ENCODE peak calls at places on chromosomes 6 and 20, in seven cellular contexts. One of them, this sample, is unnamed.

GRCh38 chr20:49699200-49699992 is 14.3 kb downstream of the B4GALT5 start:
- DNase-seq in substantia nigra: no peak
- DNase-seq in activated naive CD8-positive, alpha-beta T cell treated with anti-CD3 and anti-CD28 coated beads for 36 hours: peak; percentile 40
- DNase-seq in activated CD4-positive, CD25-positive, alpha-beta regulatory T cell: no peak
- DNase-seq in fibroblast of mammary gland: peak; percentile 68
- DNase-seq in midbrain: no peak
- DNase-seq in GDM1: no peak
- DNase-seq in this sample: no peak

GRCh38 chr20:63332488-63333240 is 28.5 kb downstream of the CHRNA4 start:
- DNase-seq in substantia nigra: no peak
- DNase-seq in activated naive CD8-positive, alpha-beta T cell treated with anti-CD3 and anti-CD28 coated beads for 36 hours: no peak
- DNase-seq in activated CD4-positive, CD25-positive, alpha-beta regulatory T cell: no peak
- DNase-seq in fibroblast of mammary gland: no peak
- DNase-seq in midbrain: no peak
- DNase-seq in GDM1: no peak
- DNase-seq in this sample: no peak

GRCh38 chr6:15171026-15171425 is 74.8 kb upstream of the JARID2 start:
- DNase-seq in substantia nigra: no peak
- DNase-seq in activated naive CD8-positive, alpha-beta T cell treated with anti-CD3 and anti-CD28 coated beads for 36 hours: no peak
- DNase-seq in activated CD4-positive, CD25-positive, alpha-beta regulatory T cell: no peak
- DNase-seq in fibroblast of mammary gland: no peak
- DNase-seq in midbrain: no peak
- DNase-seq in GDM1: no peak
- DNase-seq in this sample: no peak

GRCh38 chr20:13017235-13017634 is 8.5 kb downstream of the SPTLC3 start:
- DNase-seq in substantia nigra: no peak
- DNase-seq in activated naive CD8-positive, alpha-beta T cell treated with anti-CD3 and anti-CD28 coated beads for 36 hours: no peak
- DNase-seq in activated CD4-positive, CD25-positive, alpha-beta regulatory T cell: no peak
- DNase-seq in fibroblast of mammary gland: peak; percentile 74
- DNase-seq in midbrain: no peak
- DNase-seq in GDM1: no peak
- DNase-seq in this sample: no peak

GRCh38 chr6:112122758-112123157 is 35.4 kb downstream of the FAM229B start:
- DNase-seq in substantia nigra: no peak
- DNase-seq in activated naive CD8-positive, alpha-beta T cell treated with anti-CD3 and anti-CD28 coated beads for 36 hours: no peak
- DNase-seq in activated CD4-positive, CD25-positive, alpha-beta regulatory T cell: no peak
- DNase-seq in fibroblast of mammary gland: no peak
- DNase-seq in midbrain: no peak
- DNase-seq in GDM1: no peak
- DNase-seq in this sample: no peak

GRCh38 chr6:77072694-77073409 is 390.4 kb downstream of the HTR1B start:
- DNase-seq in substantia nigra: no peak
- DNase-seq in activated naive CD8-positive, alpha-beta T cell treated with anti-CD3 and anti-CD28 coated beads for 36 hours: no peak
- DNase-seq in activated CD4-positive, CD25-positive, alpha-beta regulatory T cell: no peak
- DNase-seq in fibroblast of mammary gland: peak; percentile 2
- DNase-seq in midbrain: no peak
- DNase-seq in GDM1: no peak
- DNase-seq in this sample: no peak

GRCh38 chr6:158752613-158753012 is 66.6 kb downstream of the EZR start:
- DNase-seq in substantia nigra: peak; percentile 81
- DNase-seq in activated naive CD8-positive, alpha-beta T cell treated with anti-CD3 and anti-CD28 coated beads for 36 hours: no peak
- DNase-seq in activated CD4-positive, CD25-positive, alpha-beta regulatory T cell: no peak
- DNase-seq in fibroblast of mammary gland: peak; percentile 30
- DNase-seq in midbrain: peak; percentile 92
- DNase-seq in GDM1: no peak
- DNase-seq in this sample: no peak

GRCh38 chr20:18722381-18722780 is 91.2 kb upstream of the SCP2D1 start:
- DNase-seq in substantia nigra: no peak
- DNase-seq in activated naive CD8-positive, alpha-beta T cell treated with anti-CD3 and anti-CD28 coated beads for 36 hours: no peak
- DNase-seq in activated CD4-positive, CD25-positive, alpha-beta regulatory T cell: no peak
- DNase-seq in fibroblast of mammary gland: peak; percentile 38
- DNase-seq in midbrain: no peak
- DNase-seq in GDM1: no peak
- DNase-seq in this sample: no peak

GRCh38 chr6:114419175-114419574 is 76.4 kb upstream of the HS3ST5 start:
- DNase-seq in substantia nigra: no peak
- DNase-seq in activated naive CD8-positive, alpha-beta T cell treated with anti-CD3 and anti-CD28 coated beads for 36 hours: peak; percentile 1
- DNase-seq in activated CD4-positive, CD25-positive, alpha-beta regulatory T cell: no peak
- DNase-seq in fibroblast of mammary gland: no peak
- DNase-seq in midbrain: no peak
- DNase-seq in GDM1: no peak
- DNase-seq in this sample: no peak

GRCh38 chr6:143125455-143125854 is 64.8 kb downstream of the AIG1 start:
- DNase-seq in substantia nigra: no peak
- DNase-seq in activated naive CD8-positive, alpha-beta T cell treated with anti-CD3 and anti-CD28 coated beads for 36 hours: no peak
- DNase-seq in activated CD4-positive, CD25-positive, alpha-beta regulatory T cell: no peak
- DNase-seq in fibroblast of mammary gland: no peak
- DNase-seq in midbrain: no peak
- DNase-seq in GDM1: no peak
- DNase-seq in this sample: no peak

GRCh38 chr6:70686548-70687133 is 19.0 kb downstream of the SMAP1 start:
- DNase-seq in substantia nigra: no peak
- DNase-seq in activated naive CD8-positive, alpha-beta T cell treated with anti-CD3 and anti-CD28 coated beads for 36 hours: no peak
- DNase-seq in activated CD4-positive, CD25-positive, alpha-beta regulatory T cell: no peak
- DNase-seq in fibroblast of mammary gland: peak; percentile 58
- DNase-seq in midbrain: peak; percentile 69
- DNase-seq in GDM1: no peak
- DNase-seq in this sample: no peak

GRCh38 chr20:8156603-8157079 is 24.6 kb downstream of the PLCB1 start:
- DNase-seq in substantia nigra: no peak
- DNase-seq in activated naive CD8-positive, alpha-beta T cell treated with anti-CD3 and anti-CD28 coated beads for 36 hours: no peak
- DNase-seq in activated CD4-positive, CD25-positive, alpha-beta regulatory T cell: no peak
- DNase-seq in fibroblast of mammary gland: peak; percentile 39
- DNase-seq in midbrain: no peak
- DNase-seq in GDM1: no peak
- DNase-seq in this sample: no peak

GRCh38 chr6:112780498-112781096 is 433.5 kb downstream of the RFPL4B start:
- DNase-seq in substantia nigra: peak; percentile 75
- DNase-seq in activated naive CD8-positive, alpha-beta T cell treated with anti-CD3 and anti-CD28 coated beads for 36 hours: peak; percentile 3
- DNase-seq in activated CD4-positive, CD25-positive, alpha-beta regulatory T cell: no peak
- DNase-seq in fibroblast of mammary gland: peak; percentile 85
- DNase-seq in midbrain: peak; percentile 88
- DNase-seq in GDM1: peak; percentile 11
- DNase-seq in this sample: peak; percentile 75

GRCh38 chr6:154921482-154921881 is 73.6 kb upstream of the TIAM2 start:
- DNase-seq in substantia nigra: no peak
- DNase-seq in activated naive CD8-positive, alpha-beta T cell treated with anti-CD3 and anti-CD28 coated beads for 36 hours: no peak
- DNase-seq in activated CD4-positive, CD25-positive, alpha-beta regulatory T cell: no peak
- DNase-seq in fibroblast of mammary gland: no peak
- DNase-seq in midbrain: no peak
- DNase-seq in GDM1: peak; percentile 4
- DNase-seq in this sample: no peak

GRCh38 chr6:26065952-26066380 is 21.3 kb upstream of the HFE start:
- DNase-seq in substantia nigra: no peak
- DNase-seq in activated naive CD8-positive, alpha-beta T cell treated with anti-CD3 and anti-CD28 coated beads for 36 hours: peak; percentile 52
- DNase-seq in activated CD4-positive, CD25-positive, alpha-beta regulatory T cell: peak; percentile 15
- DNase-seq in fibroblast of mammary gland: peak; percentile 89
- DNase-seq in midbrain: peak; percentile 85
- DNase-seq in GDM1: peak; percentile 61
- DNase-seq in this sample: no peak

GRCh38 chr20:45963059-45964011 is 8.7 kb downstream of the ZNF335 start:
- DNase-seq in substantia nigra: no peak
- DNase-seq in activated naive CD8-positive, alpha-beta T cell treated with anti-CD3 and anti-CD28 coated beads for 36 hours: no peak
- DNase-seq in activated CD4-positive, CD25-positive, alpha-beta regulatory T cell: no peak
- DNase-seq in fibroblast of mammary gland: peak; percentile 59
- DNase-seq in midbrain: peak; percentile 16
- DNase-seq in GDM1: peak; percentile 11
- DNase-seq in this sample: no peak

GRCh38 chr20:63008541-63009043 is 1.8 kb upstream of the BHLHE23 start:
- DNase-seq in substantia nigra: no peak
- DNase-seq in activated naive CD8-positive, alpha-beta T cell treated with anti-CD3 and anti-CD28 coated beads for 36 hours: no peak
- DNase-seq in activated CD4-positive, CD25-positive, alpha-beta regulatory T cell: no peak
- DNase-seq in fibroblast of mammary gland: no peak
- DNase-seq in midbrain: no peak
- DNase-seq in GDM1: no peak
- DNase-seq in this sample: no peak

GRCh38 chr20:44039147-44039546 is 124.5 kb downstream of the TOX2 start:
- DNase-seq in substantia nigra: no peak
- DNase-seq in activated naive CD8-positive, alpha-beta T cell treated with anti-CD3 and anti-CD28 coated beads for 36 hours: no peak
- DNase-seq in activated CD4-positive, CD25-positive, alpha-beta regulatory T cell: no peak
- DNase-seq in fibroblast of mammary gland: no peak
- DNase-seq in midbrain: no peak
- DNase-seq in GDM1: no peak
- DNase-seq in this sample: no peak

GRCh38 chr20:32333988-32334885 is 23.9 kb upstream of the ASXL1 start:
- DNase-seq in substantia nigra: no peak
- DNase-seq in activated naive CD8-positive, alpha-beta T cell treated with anti-CD3 and anti-CD28 coated beads for 36 hours: no peak
- DNase-seq in activated CD4-positive, CD25-positive, alpha-beta regulatory T cell: no peak
- DNase-seq in fibroblast of mammary gland: peak; percentile 65
- DNase-seq in midbrain: no peak
- DNase-seq in GDM1: no peak
- DNase-seq in this sample: no peak

GRCh38 chr6:36655073-36655847 is 23.3 kb upstream of the CDKN1A start:
- DNase-seq in substantia nigra: no peak
- DNase-seq in activated naive CD8-positive, alpha-beta T cell treated with anti-CD3 and anti-CD28 coated beads for 36 hours: no peak
- DNase-seq in activated CD4-positive, CD25-positive, alpha-beta regulatory T cell: no peak
- DNase-seq in fibroblast of mammary gland: no peak
- DNase-seq in midbrain: no peak
- DNase-seq in GDM1: no peak
- DNase-seq in this sample: no peak

GRCh38 chr20:62502496-62503095 is 26.8 kb upstream of the GATA5 start:
- DNase-seq in substantia nigra: no peak
- DNase-seq in activated naive CD8-positive, alpha-beta T cell treated with anti-CD3 and anti-CD28 coated beads for 36 hours: no peak
- DNase-seq in activated CD4-positive, CD25-positive, alpha-beta regulatory T cell: no peak
- DNase-seq in fibroblast of mammary gland: no peak
- DNase-seq in midbrain: no peak
- DNase-seq in GDM1: no peak
- DNase-seq in this sample: no peak